ENCODE peak calls at places on chromosomes 6 and 20, in four cellular contexts. I, O, T and G are unnamed samples.

GRCh38 chr6:147974376-147974775 is 368.3 kb upstream of the SASH1 start:
- DNase-seq in I (no peak), O (no peak), T (no peak), G (no peak)

GRCh38 chr6:87682310-87682709 is 19.7 kb downstream of the AKIRIN2 start:
- DNase-seq in I (no peak), O (no peak), T (no peak), G (no peak)

GRCh38 chr6:30044630-30045029 is 16.4 kb upstream of the POLR1H start:
- DNase-seq in I (no peak), O (no peak), T (no peak), G (no peak)

GRCh38 chr6:109513571-109514071 is 30.6 kb upstream of the ZBTB24 start:
- DNase-seq in I (no peak), O (no peak), T (no peak), G (no peak)

GRCh38 chr6:166008441-166009369 is 158.9 kb downstream of the TBXT start:
- DNase-seq in I (no peak), O (no peak), T (no peak), G (no peak)

GRCh38 chr6:85044336-85044735 is 279.9 kb upstream of the TBX18 start:
- DNase-seq in I (no peak), O (no peak), T (no peak), G (no peak)

GRCh38 chr20:46787986-46788762 is 78.7 kb downstream of the SLC2A10 start:
- DNase-seq in I (no peak), O (no peak), T (no peak), G (no peak)

GRCh38 chr20:5390719-5391118 is 74.0 kb upstream of the PROKR2 start:
- DNase-seq in I (no peak), O (no peak), T (no peak), G (no peak)

GRCh38 chr6:43147289-43147688 is 23.8 kb upstream of the SRF start:
- DNase-seq in I (no peak), O (no peak), T (no peak), G (no peak)

GRCh38 chr6:166940643-166941068 is 15.7 kb downstream of the RNASET2 start:
- DNase-seq in I (no peak), O (peak; percentile 65), T (no peak), G (no peak)

GRCh38 chr20:1060985-1061384 is 57.4 kb upstream of the PSMF1 start:
- DNase-seq in I (no peak), O (no peak), T (no peak), G (no peak)

GRCh38 chr6:3696525-3696924 is 55.0 kb downstream of the PXDC1 start:
- DNase-seq in I (no peak), O (no peak), T (no peak), G (no peak)

DNA sequence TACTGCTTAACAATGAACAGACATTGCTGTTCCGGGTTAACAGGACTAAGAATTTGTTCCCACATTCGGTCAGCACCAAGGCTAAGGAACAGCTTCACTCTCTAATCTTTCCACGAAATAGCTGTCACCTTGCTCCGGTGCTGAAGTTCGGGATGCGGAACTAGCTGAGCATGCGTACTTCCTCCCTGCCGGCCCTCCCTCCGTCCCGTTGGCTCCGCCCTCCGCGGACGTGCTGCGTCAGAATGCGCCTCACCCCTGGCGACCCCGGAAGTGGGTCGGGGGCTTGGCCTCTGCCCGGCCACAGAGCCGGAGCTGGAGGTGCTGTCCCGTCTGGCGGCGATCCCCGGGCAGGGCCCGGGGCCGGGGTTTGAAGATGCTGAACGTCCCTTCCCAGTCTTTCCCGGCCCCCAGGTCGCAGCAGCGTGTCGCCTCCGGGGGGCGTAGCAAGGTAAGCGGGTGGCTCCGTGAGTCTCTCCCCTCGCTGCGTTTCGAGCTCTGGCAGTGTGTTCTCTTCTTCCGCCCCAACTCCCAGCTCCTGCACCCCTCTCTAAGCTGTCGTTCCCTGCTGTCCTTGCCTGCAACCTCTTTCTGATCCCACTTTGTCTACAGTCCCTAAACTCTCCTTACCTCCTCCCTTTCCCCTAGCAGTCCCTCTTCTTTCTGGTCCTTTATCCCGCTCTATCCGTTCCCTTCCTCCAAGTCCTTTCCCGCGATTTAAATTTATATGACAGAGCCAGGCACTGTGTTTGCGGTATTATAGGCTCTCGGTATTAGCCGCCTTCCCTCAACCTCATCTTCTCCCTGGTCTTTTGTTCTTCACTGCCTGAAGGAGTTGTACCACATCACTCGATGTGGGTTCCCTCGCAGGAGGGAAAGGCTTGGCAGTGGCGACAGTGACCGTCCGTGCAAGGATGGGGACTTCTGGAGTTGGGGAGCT is at the start of gene CYB5R4:
- DNase-seq in I (peak; percentile 96), O (peak; percentile 84), T (peak; percentile 80), G (peak; percentile 96)
- TF ChIP-seq POLR2A in I (peak; percentile 91), O (peak; percentile 51), T (peak; percentile 69), G (peak; percentile 89)

DNA sequence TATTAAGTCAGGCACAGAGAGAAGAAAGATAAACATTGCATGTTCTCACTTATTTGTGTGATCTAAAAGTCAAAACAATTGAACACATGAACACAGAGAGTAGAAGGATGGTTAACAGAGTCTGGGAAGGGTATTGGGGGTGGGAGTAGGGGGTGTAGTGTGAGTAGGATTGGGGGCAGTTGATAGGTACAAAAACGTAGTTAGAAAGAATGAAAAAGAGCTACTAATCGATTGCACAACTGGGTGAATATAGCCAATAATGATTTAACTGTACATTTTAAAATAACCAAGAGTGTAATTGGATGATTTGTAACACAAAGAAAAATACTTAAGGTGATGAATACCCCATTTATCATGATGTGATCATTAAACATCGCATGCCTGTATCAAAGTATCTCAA is 333.3 kb downstream of the HAO1 start:
- DNase-seq in I (no peak), O (no peak), T (no peak), G (no peak)
- H3K36me3 ChIP-seq in I (no peaks in the 10 kb centered on the region), O (no peaks in the 10 kb centered on the region), T (no peaks in the 10 kb centered on the region), G (no peaks in the 10 kb centered on the region)

GRCh38 chr6:158231551-158232444 is 63.6 kb downstream of the GTF2H5 start:
- DNase-seq in I (peak; percentile 78), O (no peak), T (peak; percentile 23), G (peak; percentile 82)
- TF ChIP-seq POLR2A in I (no peak), O (no peak), T (peak; percentile 48), G (peak; percentile 49)

GRCh38 chr20:62354811-62355341 is 12.2 kb downstream of the LAMA5 start:
- DNase-seq in I (peak; percentile 25), O (no peak), T (no peak), G (no peak)
- H3K36me3 ChIP-seq in I (peaks cover 8% of the 10 kb centered on the region), O (peaks cover 25% of the 10 kb centered on the region), T (no peaks in the 10 kb centered on the region), G (no peaks in the 10 kb centered on the region)

GRCh38 chr6:37102299-37103168 is 67.4 kb upstream of the PIM1 start:
- DNase-seq in I (peak; percentile 94), O (peak; percentile 36), T (peak; percentile 49), G (peak; percentile 87)
- TF ChIP-seq POLR2A in I (peak; percentile 52), O (no peak), T (peak; percentile 44), G (peak; percentile 88)

GRCh38 chr20:59028812-59029211 is 3.3 kb downstream of the ATP5F1E start:
- DNase-seq in I (no peak), O (no peak), T (no peak), G (no peak)
- H3K36me3 ChIP-seq in I (peaks cover 24% of the 10 kb centered on the region), O (peaks cover 54% of the 10 kb centered on the region), T (peaks cover 6% of the 10 kb centered on the region), G (peaks cover 4% of the 10 kb centered on the region)

GRCh38 chr20:44357020-44357419 is 1.5 kb downstream of the HNF4A start:
- DNase-seq in I (no peak), O (no peak), T (no peak), G (no peak)

GRCh38 chr20:44356353-44356723 is 839 bp downstream of the HNF4A start:
- DNase-seq in I (no peak), O (no peak), T (no peak), G (no peak)

GRCh38 chr20:44357555-44358130 is 2.1 kb downstream of the HNF4A start:
- DNase-seq in I (peak; percentile 73), O (no peak), T (no peak), G (no peak)

GRCh38 chr20:44354979-44355502 is 458 bp upstream of the HNF4A start:
- DNase-seq in I (no peak), O (peak; percentile 27), T (no peak), G (no peak)

GRCh38 chr20:44355503-44356352 is at the start of gene HNF4A:
- DNase-seq in I (no peak), O (no peak), T (no peak), G (peak; percentile 86)
- TF ChIP-seq POLR2A in I (no peak), O (no peak), T (no peak), G (peak; percentile 56)